ENCODE peak calls at places on chromosome 4, in eight cellular contexts. I, S, U, Z, A, O, P and M are unnamed samples.

GRCh38 chr4:3041192-3042142 is 32.9 kb downstream of the HTT-AS start:
- DNase-seq in P (no peak), A (no peak), O (no peak), S (peak; percentile 55), I (no peak), Z (peak; percentile 90), U (no peak), M (peak; percentile 62)

GRCh38 chr4:25580633-25581467 is 74.8 kb upstream of the SLC34A2 start:
- DNase-seq in P (no peak), O (no peak), U (no peak), S (peak; percentile 54), A (no peak), Z (peak; percentile 76), I (no peak), M (no peak)

GRCh38 chr4:175705407-175705806 is 106.7 kb downstream of the GPM6A start:
- DNase-seq in A (peak; percentile 53), U (no peak), O (no peak), P (no peak), I (peak; percentile 50), S (peak; percentile 66), Z (no peak), M (no peak)

GRCh38 chr4:76212851-76213414 is 691 bp downstream of the SCARB2 start:
- DNase-seq in O (no peak), P (peak; percentile 40), S (no peak), U (no peak), I (no peak), A (no peak), Z (no peak), M (peak; percentile 67)

GRCh38 chr4:130073145-130073790 is 977.3 kb downstream of the C4orf33 start:
- DNase-seq in O (no peak), U (no peak), A (no peak), S (no peak), P (no peak), Z (no peak), I (no peak), M (no peak)

GRCh38 chr4:113908829-113909228 is 70.6 kb downstream of the ARSJ start:
- DNase-seq in Z (no peak), P (no peak), O (no peak), U (no peak), I (no peak), A (no peak), S (no peak), M (no peak)

GRCh38 chr4:25433966-25434667 is 57.1 kb downstream of the ANAPC4 start:
- DNase-seq in S (no peak), Z (no peak), P (no peak), I (no peak), U (no peak), O (no peak), A (no peak), M (no peak)

GRCh38 chr4:170399894-170400293 is 310.1 kb upstream of the AADAT start:
- DNase-seq in I (no peak), P (no peak), O (no peak), S (no peak), Z (no peak), A (no peak), U (no peak), M (no peak)

GRCh38 chr4:176358083-176358469 is 38.3 kb downstream of the SPCS3 start:
- DNase-seq in O (no peak), U (no peak), I (no peak), S (no peak), A (no peak), P (no peak), Z (no peak), M (no peak)

GRCh38 chr4:8255698-8256441 is 13.7 kb upstream of the HTRA3 start:
- DNase-seq in O (no peak), I (no peak), S (no peak), A (no peak), Z (no peak), U (no peak), P (no peak), M (no peak)

GRCh38 chr4:108213723-108214122 is 45.0 kb upstream of the LEF1 start:
- DNase-seq in I (no peak), S (no peak), A (no peak), U (no peak), P (no peak), Z (no peak), O (no peak), M (no peak)

GRCh38 chr4:3447431-3448395 is 5.9 kb downstream of the HGFAC start:
- DNase-seq in I (no peak), S (no peak), P (no peak), Z (no peak), O (no peak), U (no peak), A (no peak), M (no peak)

GRCh38 chr4:139711461-139711860 is 45.8 kb downstream of the MGST2 start:
- DNase-seq in S (no peak), U (no peak), P (no peak), I (no peak), Z (no peak), A (no peak), O (no peak), M (no peak)

GRCh38 chr4:66842401-66842800 is 702.9 kb downstream of the CENPC start:
- DNase-seq in U (no peak), S (no peak), I (no peak), A (no peak), O (no peak), Z (no peak), P (no peak), M (no peak)

GRCh38 chr4:48985976-48986653 is at the start of gene CWH43:
- DNase-seq in P (no peak), A (no peak), I (no peak), Z (no peak), S (peak; percentile 73), U (no peak), O (no peak), M (no peak)

GRCh38 chr4:113157086-113157857 is 107.8 kb downstream of the ANK2 start:
- DNase-seq in U (no peak), O (no peak), S (no peak), I (no peak), Z (no peak), A (no peak), P (no peak), M (no peak)

GRCh38 chr4:1493540-1494287 is 87.5 kb upstream of the NKX1-1 start:
- DNase-seq in I (no peak), S (no peak), Z (no peak), P (no peak), O (no peak), A (no peak), U (no peak), M (no peak)

GRCh38 chr4:125331116-125331515 is 16.4 kb downstream of the FAT4 start:
- DNase-seq in O (no peak), A (no peak), P (no peak), Z (no peak), S (no peak), I (no peak), U (no peak), M (no peak)

GRCh38 chr4:6956087-6956433 is 46.4 kb downstream of the TBC1D14 start:
- DNase-seq in O (no peak), U (no peak), S (no peak), P (no peak), Z (no peak), I (no peak), A (no peak), M (no peak)

GRCh38 chr4:156169011-156169410 is 215.3 kb upstream of the CTSO start:
- DNase-seq in S (peak; percentile 40), U (no peak), A (no peak), Z (no peak), I (peak; percentile 28), P (peak; percentile 47), O (peak; percentile 83), M (no peak)

GRCh38 chr4:153260152-153260551 is 55.9 kb downstream of the TRIM2 start:
- DNase-seq in Z (no peak), I (no peak), P (no peak), A (no peak), S (peak; percentile 50), U (no peak), O (no peak), M (no peak)

GRCh38 chr4:150593996-150594395 is 12.0 kb downstream of the MAB21L2 start:
- DNase-seq in S (no peak), Z (no peak), U (no peak), P (no peak), A (peak; percentile 25), I (no peak), O (peak; percentile 13), M (no peak)

GRCh38 chr4:70855464-70855863 is 15.8 kb upstream of the GRSF1 start:
- DNase-seq in A (no peak), I (no peak), Z (no peak), P (no peak), S (no peak), U (no peak), O (no peak), M (no peak)

GRCh38 chr4:3291969-3292570 is 751 bp upstream of the RGS12 start:
- DNase-seq in U (no peak), O (no peak), Z (peak; percentile 92), A (peak; percentile 15), P (peak; percentile 69), S (peak; percentile 53), I (no peak), M (peak; percentile 37)

GRCh38 chr4:7422098-7422897 is 12.4 kb downstream of the PSAPL1 start:
- DNase-seq in Z (peak; percentile 73), I (no peak), P (peak; percentile 31), S (peak; percentile 17), O (no peak), A (no peak), U (no peak), M (no peak)

GRCh38 chr4:80592950-80593349 is 257.4 kb downstream of the CFAP299 start:
- DNase-seq in S (no peak), A (no peak), I (no peak), P (no peak), Z (no peak), U (no peak), O (no peak), M (no peak)

GRCh38 chr4:11366859-11367258 is 61.8 kb downstream of the HS3ST1 start:
- DNase-seq in P (no peak), U (no peak), A (no peak), Z (no peak), I (no peak), S (no peak), O (no peak), M (no peak)

GRCh38 chr4:102730968-102731533 is 29.7 kb downstream of the MANBA start:
- DNase-seq in P (no peak), U (no peak), S (peak; percentile 59), A (no peak), O (no peak), Z (no peak), I (no peak), M (no peak)

GRCh38 chr4:113738251-113738650 is 23.3 kb downstream of the CAMK2D start:
- DNase-seq in S (no peak), U (no peak), P (no peak), I (peak; percentile 65), O (no peak), Z (no peak), A (no peak), M (no peak)

GRCh38 chr4:26858035-26858918 is 2.4 kb upstream of the STIM2 start:
- DNase-seq in P (no peak), I (no peak), S (no peak), U (no peak), O (no peak), Z (no peak), A (no peak), M (no peak)

GRCh38 chr4:77044458-77045124 is 31.2 kb downstream of the CCNI start:
- DNase-seq in Z (no peak), P (no peak), S (no peak), U (no peak), O (no peak), A (no peak), I (no peak), M (no peak)

GRCh38 chr4:94877973-94878372 is 120.2 kb downstream of the BMPR1B start:
- DNase-seq in A (no peak), Z (no peak), O (peak; percentile 16), I (no peak), P (no peak), S (no peak), U (no peak), M (no peak)

GRCh38 chr4:174713821-174714220 is 115.2 kb downstream of the GLRA3 start:
- DNase-seq in P (no peak), I (no peak), O (no peak), Z (no peak), A (no peak), U (no peak), S (no peak), M (no peak)

GRCh38 chr4:156294577-156294976 is 340.9 kb upstream of the CTSO start:
- DNase-seq in U (no peak), O (peak; percentile 70), A (peak; percentile 17), P (peak; percentile 42), I (peak; percentile 43), Z (no peak), S (peak; percentile 26), M (no peak)